ENCODE peak calls at places on chromosomes 12 and 14, in four cellular contexts. W is A549, M is mammary epithelial cell, K is left lung. V is an unnamed sample.

GRCh38 chr14:61483477-61483876 is 162.1 kb downstream of the PRKCH start:
- DNase-seq in W (no peak), K (no peak), M (no peak), V (no peak)

GRCh38 chr12:18284461-18284860 is 23.1 kb downstream of the PIK3C2G start:
- DNase-seq in K (no peak), W (no peak), M (no peak), V (no peak)

GRCh38 chr14:68109132-68109531 is 289.6 kb downstream of the RAD51B start:
- DNase-seq in W (no peak), M (no peak), K (no peak), V (no peak)

GRCh38 chr14:72013606-72014129 is 81.4 kb downstream of the RGS6 start:
- DNase-seq in M (no peak), K (no peak), W (no peak), V (no peak)

GRCh38 chr14:80906946-80907345 is 34.6 kb downstream of the CEP128 start:
- DNase-seq in K (no peak), M (no peak), W (no peak), V (no peak)

GRCh38 chr12:89844539-89844938 is 135.9 kb upstream of the ATP2B1 start:
- DNase-seq in M (peak), K (no peak), W (no peak), V (no peak)

GRCh38 chr12:84636801-84637285 is 275.8 kb downstream of the SLC6A15 start:
- DNase-seq in M (no peak), W (no peak), K (no peak), V (no peak)

GRCh38 chr12:108379761-108380160 is 40.6 kb upstream of the CMKLR1 start:
- DNase-seq in M (no peak), K (no peak), W (no peak), V (no peak)

GRCh38 chr12:48486261-48486660 is 4.0 kb downstream of the C12orf54 start:
- DNase-seq in K (no peak), M (peak), W (no peak), V (no peak)

GRCh38 chr12:63319386-63319785 is 168.4 kb upstream of the AVPR1A start:
- DNase-seq in M (peak), K (no peak), W (peak), V (no peak)

GRCh38 chr14:23530360-23531055 is 21.1 kb downstream of the ZFHX2 start:
- DNase-seq in K (no peak), W (no peak), M (no peak), V (no peak)

GRCh38 chr12:115597157-115597712 is 680.3 kb downstream of the MED13L start:
- DNase-seq in K (no peak), W (no peak), M (peak), V (no peak)

GRCh38 chr14:35826952-35827416 is 846 bp downstream of the BRMS1L start:
- DNase-seq in K (no peak), M (no peak), W (no peak), V (no peak)

GRCh38 chr12:34297790-34298164 is 275.5 kb downstream of the ALG10 start:
- DNase-seq in K (no peak), W (no peak), M (no peak), V (no peak)

GRCh38 chr12:49810159-49810459 is 18.1 kb downstream of the NCKAP5L start:
- DNase-seq in W (no peak), M (no peak), K (no peak), V (no peak)

GRCh38 chr14:63204407-63205280 is at the start of gene RHOJ:
- DNase-seq in W (no peak), K (peak), M (peak), V (no peak)

GRCh38 chr12:19048943-19049342 is 80.6 kb upstream of the PLEKHA5 start:
- DNase-seq in W (no peak), K (no peak), M (peak), V (no peak)

GRCh38 chr12:105522166-105522825 is 191.8 kb downstream of the C12orf75 start:
- DNase-seq in W (no peak), K (no peak), M (no peak), V (no peak)

GRCh38 chr14:59360923-59361794 is 104.0 kb downstream of the GPR135 start:
- DNase-seq in M (peak), K (peak), W (peak), V (peak)

GRCh38 chr12:106118-106561 is 39.6 kb downstream of the IQSEC3 start:
- DNase-seq in W (peak), K (no peak), M (no peak), V (peak)

GRCh38 chr12:123513805-123514204 is 19.7 kb downstream of the RILPL1 start:
- DNase-seq in K (no peak), W (no peak), M (no peak), V (no peak)

GRCh38 chr14:76986261-76986565 is 42.3 kb downstream of the IRF2BPL start:
- DNase-seq in W (no peak), K (no peak), M (no peak), V (no peak)

GRCh38 chr12:21223930-21224329 is 92.9 kb downstream of the SLCO1B1 start:
- DNase-seq in W (no peak), M (no peak), K (no peak), V (no peak)

GRCh38 chr12:64587447-64587846 is 22.8 kb upstream of the RASSF3 start:
- DNase-seq in M (no peak), K (no peak), W (no peak), V (no peak)

GRCh38 chr12:116302200-116303075 is 24.9 kb upstream of the MED13L start:
- DNase-seq in K (no peak), M (no peak), W (no peak), V (no peak)

GRCh38 chr14:26137161-26137560 is 460.7 kb downstream of the NOVA1 start:
- DNase-seq in K (no peak), M (no peak), W (no peak), V (no peak)

GRCh38 chr12:123546281-123546680 is 12.8 kb upstream of the RILPL1 start:
- DNase-seq in W (peak), M (peak), K (no peak), V (no peak)

GRCh38 chr12:54010972-54011664 is 2.3 kb downstream of the HOXC8 start:
- DNase-seq in M (no peak), W (no peak), K (no peak), V (no peak)

GRCh38 chr12:101186291-101186690 is 23.7 kb downstream of the SLC5A8 start:
- DNase-seq in M (no peak), W (no peak), K (no peak), V (no peak)

GRCh38 chr12:92129609-92130008 is 16.0 kb downstream of the BTG1 start:
- DNase-seq in K (no peak), M (no peak), W (no peak), V (no peak)

GRCh38 chr12:46364777-46365580 is 7.6 kb downstream of the SLC38A2 start:
- DNase-seq in K (no peak), M (peak), W (no peak), V (peak)
- H3K27ac ChIP-seq in K (no peak), M (peak), W (no peak), V (no peak)

GRCh38 chr14:32724864-32725550 is 213.7 kb upstream of the NPAS3 start:
- DNase-seq in K (no peak), M (peak), W (no peak), V (no peak)
- H3K4me3 ChIP-seq in K (no peak), M (no peak), W (no peak), V (no peak)

GRCh38 chr12:120726961-120727360 is 1.3 kb downstream of the ACADS start:
- DNase-seq in M (no peak), K (no peak), W (no peak), V (peak)
- H3K27ac ChIP-seq in M (no peak), K (no peak), W (no peak), V (no peak)

DNA sequence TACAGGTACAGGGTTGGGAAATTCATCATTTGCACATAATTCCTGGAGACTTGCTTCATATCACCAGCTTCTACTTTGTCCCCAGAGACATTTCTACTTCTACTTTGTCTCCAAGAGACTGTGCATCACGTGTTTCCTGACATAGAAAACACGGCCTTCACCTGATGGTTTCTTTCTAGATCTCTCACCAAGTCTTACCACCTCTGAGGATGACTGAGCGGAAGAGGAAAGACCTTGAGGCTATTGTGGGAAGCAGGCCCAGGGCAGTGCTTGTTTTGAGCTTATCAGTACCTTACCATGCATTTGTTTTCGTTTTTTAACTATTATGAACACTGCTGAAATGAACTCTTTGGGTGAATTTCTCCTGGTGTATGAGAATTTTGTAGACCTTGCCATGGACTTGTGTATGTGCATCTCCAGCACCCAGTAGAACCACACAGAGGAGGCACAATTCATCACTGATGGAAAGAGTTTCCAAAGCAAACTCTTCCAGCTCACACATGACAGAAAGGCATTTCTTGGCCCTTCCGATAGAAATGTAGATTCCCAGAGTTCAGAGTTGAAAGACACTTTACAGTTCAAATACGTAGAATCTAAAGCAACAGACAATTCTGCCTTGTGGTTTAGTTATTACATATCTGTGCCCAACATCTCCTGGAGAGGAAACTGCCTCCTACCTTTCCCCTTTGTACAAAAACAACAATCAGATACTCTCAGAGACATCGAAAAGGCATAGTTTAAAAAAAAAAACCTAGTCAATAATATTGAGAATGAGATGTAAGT is 434.7 kb downstream of the FUT8 start:
- DNase-seq in W (no peak), M (no peak), K (no peak), V (peak)
- H3K4me3 ChIP-seq in W (no peak), M (no peak), K (no peak), V (no peak)

DNA sequence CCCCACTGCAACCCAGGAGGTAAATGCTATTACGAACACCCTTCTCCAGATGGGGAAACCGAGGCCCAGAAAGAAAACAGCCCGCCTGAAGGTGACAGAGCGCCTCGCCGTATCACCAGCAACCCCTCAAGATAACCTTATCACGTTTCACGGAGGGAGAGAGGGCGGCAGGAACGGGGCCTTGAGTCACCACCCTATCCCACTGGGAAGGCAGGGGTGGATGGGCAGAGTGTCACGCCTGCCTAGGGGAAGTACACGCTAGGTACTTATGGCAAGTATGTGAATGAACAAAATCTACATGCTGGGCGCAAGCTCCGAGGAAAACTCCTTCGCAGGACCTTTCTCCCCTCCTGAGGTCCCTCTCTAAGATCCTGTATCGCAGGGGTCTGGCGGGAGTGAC is 17.8 kb downstream of the NCOR2 start:
- DNase-seq in M (no peak), W (no peak), K (peak), V (no peak)
- H3K27ac ChIP-seq in M (no peak), W (no peak), K (peak), V (no peak)